ENCODE peak calls at places on chromosomes 1 and 21, in five cellular contexts. One of them, this sample, is unnamed.

GRCh38 chr1:218847966-218848365 is 325.7 kb upstream of the LYPLAL1 start:
- DNase-seq in HCT116: no peak
- DNase-seq in GM12878: no peak
- DNase-seq in K562: no peak
- DNase-seq in H1: no peak
- DNase-seq in this sample: no peak

GRCh38 chr1:173082913-173083312 is 32.2 kb upstream of the TNFSF18 start:
- DNase-seq in HCT116: no peak
- DNase-seq in GM12878: no peak
- DNase-seq in K562: no peak
- DNase-seq in H1: no peak
- DNase-seq in this sample: no peak

GRCh38 chr1:8439015-8439702 is 121.2 kb downstream of the SLC45A1 start:
- DNase-seq in HCT116: no peak
- DNase-seq in GM12878: no peak
- DNase-seq in K562: peak
- DNase-seq in H1: no peak
- DNase-seq in this sample: peak

GRCh38 chr21:42198949-42199348 is 20.0 kb upstream of the ABCG1 start:
- DNase-seq in HCT116: no peak
- DNase-seq in GM12878: no peak
- DNase-seq in K562: no peak
- DNase-seq in H1: no peak
- DNase-seq in this sample: no peak

GRCh38 chr1:231931846-231932454 is 305.4 kb downstream of the DISC1 start:
- DNase-seq in HCT116: peak
- DNase-seq in GM12878: no peak
- DNase-seq in K562: peak
- DNase-seq in H1: peak
- DNase-seq in this sample: no peak

GRCh38 chr1:2091611-2092604 is 41.7 kb downstream of the PRKCZ start:
- DNase-seq in HCT116: no peak
- DNase-seq in GM12878: no peak
- DNase-seq in K562: peak
- DNase-seq in H1: no peak
- DNase-seq in this sample: peak

GRCh38 chr1:226404063-226404903 is 3.6 kb downstream of the PARP1 start:
- DNase-seq in HCT116: no peak
- DNase-seq in GM12878: no peak
- DNase-seq in K562: no peak
- DNase-seq in H1: no peak
- DNase-seq in this sample: peak

GRCh38 chr1:115794976-115795375 is 26.5 kb upstream of the CASQ2 start:
- DNase-seq in HCT116: no peak
- DNase-seq in GM12878: no peak
- DNase-seq in K562: no peak
- DNase-seq in H1: no peak
- DNase-seq in this sample: no peak

GRCh38 chr1:190067592-190067991 is 410.1 kb downstream of the BRINP3 start:
- DNase-seq in HCT116: no peak
- DNase-seq in GM12878: peak
- DNase-seq in K562: no peak
- DNase-seq in H1: no peak
- DNase-seq in this sample: no peak

GRCh38 chr1:156082111-156083091 is at the start of gene MEX3A:
- DNase-seq in HCT116: no peak
- DNase-seq in GM12878: no peak
- DNase-seq in K562: peak
- DNase-seq in H1: peak
- DNase-seq in this sample: peak

GRCh38 chr1:55582078-55582477 is 366.9 kb upstream of the USP24 start:
- DNase-seq in HCT116: no peak
- DNase-seq in GM12878: no peak
- DNase-seq in K562: no peak
- DNase-seq in H1: no peak
- DNase-seq in this sample: no peak

GRCh38 chr1:197180252-197180878 is 33.9 kb upstream of the ASPM start:
- DNase-seq in HCT116: no peak
- DNase-seq in GM12878: no peak
- DNase-seq in K562: peak
- DNase-seq in H1: no peak
- DNase-seq in this sample: peak

GRCh38 chr21:45419162-45419561 is 14.2 kb downstream of the COL18A1 start:
- DNase-seq in HCT116: no peak
- DNase-seq in GM12878: no peak
- DNase-seq in K562: no peak
- DNase-seq in H1: no peak
- DNase-seq in this sample: no peak

GRCh38 chr1:215022204-215022603 is 60.3 kb upstream of the KCNK2 start:
- DNase-seq in HCT116: no peak
- DNase-seq in GM12878: no peak
- DNase-seq in K562: no peak
- DNase-seq in H1: no peak
- DNase-seq in this sample: no peak

GRCh38 chr1:39405358-39405757 is 86.1 kb upstream of the BMP8A start:
- DNase-seq in HCT116: no peak
- DNase-seq in GM12878: no peak
- DNase-seq in K562: no peak
- DNase-seq in H1: no peak
- DNase-seq in this sample: no peak

GRCh38 chr1:207495816-207496792 is at the start of gene CR1:
- DNase-seq in HCT116: no peak
- DNase-seq in GM12878: no peak
- DNase-seq in K562: peak
- DNase-seq in H1: no peak
- DNase-seq in this sample: no peak

GRCh38 chr21:43597052-43597451 is 62.2 kb downstream of the HSF2BP start:
- DNase-seq in HCT116: no peak
- DNase-seq in GM12878: no peak
- DNase-seq in K562: no peak
- DNase-seq in H1: no peak
- DNase-seq in this sample: peak

GRCh38 chr1:89454845-89455521 is 69.6 kb upstream of the LRRC8B start:
- DNase-seq in HCT116: peak
- DNase-seq in GM12878: no peak
- DNase-seq in K562: peak
- DNase-seq in H1: no peak
- DNase-seq in this sample: peak

GRCh38 chr1:51877434-51878306 is 857 bp downstream of the NRDC start:
- DNase-seq in HCT116: no peak
- DNase-seq in GM12878: no peak
- DNase-seq in K562: no peak
- DNase-seq in H1: no peak
- DNase-seq in this sample: no peak

GRCh38 chr1:112262301-112262700 is 133.7 kb upstream of the CTTNBP2NL start:
- DNase-seq in HCT116: no peak
- DNase-seq in GM12878: no peak
- DNase-seq in K562: no peak
- DNase-seq in H1: no peak
- DNase-seq in this sample: no peak

GRCh38 chr1:39575191-39576015 is 1.2 kb downstream of the PABPC4 start:
- DNase-seq in HCT116: no peak
- DNase-seq in GM12878: no peak
- DNase-seq in K562: peak
- DNase-seq in H1: no peak
- DNase-seq in this sample: peak

GRCh38 chr1:40783001-40783905 is at the start of gene KCNQ4:
- DNase-seq in HCT116: no peak
- DNase-seq in GM12878: no peak
- DNase-seq in K562: peak
- DNase-seq in H1: no peak
- DNase-seq in this sample: no peak

GRCh38 chr1:117630423-117630998 is 24.7 kb downstream of the TENT5C start:
- DNase-seq in HCT116: no peak
- DNase-seq in GM12878: no peak
- DNase-seq in K562: no peak
- DNase-seq in H1: no peak
- DNase-seq in this sample: no peak

GRCh38 chr1:184457500-184457899 is 70.7 kb downstream of the C1orf21 start:
- DNase-seq in HCT116: no peak
- DNase-seq in GM12878: no peak
- DNase-seq in K562: no peak
- DNase-seq in H1: no peak
- DNase-seq in this sample: no peak

GRCh38 chr1:219020386-219020785 is 153.3 kb upstream of the LYPLAL1 start:
- DNase-seq in HCT116: no peak
- DNase-seq in GM12878: no peak
- DNase-seq in K562: no peak
- DNase-seq in H1: no peak
- DNase-seq in this sample: no peak

DNA sequence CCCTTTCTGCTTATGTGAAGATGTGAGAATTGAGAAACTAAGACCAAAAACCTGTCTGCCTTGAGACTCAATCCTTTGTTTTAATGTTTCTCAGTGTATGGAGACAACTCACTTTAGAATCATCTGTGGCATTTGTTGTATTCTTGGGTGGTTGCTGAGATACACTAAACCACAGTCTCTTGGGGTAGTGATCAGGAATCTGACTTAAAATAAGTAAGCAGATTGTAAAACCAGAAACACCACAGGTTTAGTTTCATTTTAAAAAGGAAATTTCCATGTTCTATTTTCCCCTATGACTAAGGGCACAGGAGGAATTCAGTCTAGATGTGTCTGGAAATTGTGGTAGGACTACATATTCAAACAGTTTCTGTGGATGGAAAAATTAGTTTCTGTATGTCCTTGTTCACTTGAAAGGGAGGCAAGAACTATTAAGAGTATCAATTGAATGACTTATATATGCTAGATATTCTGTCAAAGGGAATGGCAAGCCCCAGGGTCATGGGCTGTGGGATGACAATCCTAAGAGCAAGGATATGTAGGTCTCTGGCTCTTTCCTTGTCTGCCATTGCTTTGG is 383.4 kb upstream of the B3GALT2 start:
- DNase-seq in HCT116: no peak
- DNase-seq in GM12878: no peak
- DNase-seq in K562: no peak
- DNase-seq in H1: no peak
- DNase-seq in this sample: no peak
- TF ChIP-seq ZNF274 in HCT116: no peak
- TF ChIP-seq ZNF274 in GM12878: no peak
- TF ChIP-seq ZNF274 in K562: no peak
- TF ChIP-seq ZNF274 in H1: no peak
- TF ChIP-seq ZNF274 in this sample: no peak

GRCh38 chr1:17274186-17275170 is 25.6 kb downstream of the PADI3 start:
- DNase-seq in HCT116: peak
- DNase-seq in GM12878: peak
- DNase-seq in K562: peak
- DNase-seq in H1: peak
- DNase-seq in this sample: peak
- TF ChIP-seq ZNF274 in HCT116: no peak
- TF ChIP-seq ZNF274 in GM12878: no peak
- TF ChIP-seq ZNF274 in K562: no peak
- TF ChIP-seq ZNF274 in H1: no peak
- TF ChIP-seq ZNF274 in this sample: no peak

DNA sequence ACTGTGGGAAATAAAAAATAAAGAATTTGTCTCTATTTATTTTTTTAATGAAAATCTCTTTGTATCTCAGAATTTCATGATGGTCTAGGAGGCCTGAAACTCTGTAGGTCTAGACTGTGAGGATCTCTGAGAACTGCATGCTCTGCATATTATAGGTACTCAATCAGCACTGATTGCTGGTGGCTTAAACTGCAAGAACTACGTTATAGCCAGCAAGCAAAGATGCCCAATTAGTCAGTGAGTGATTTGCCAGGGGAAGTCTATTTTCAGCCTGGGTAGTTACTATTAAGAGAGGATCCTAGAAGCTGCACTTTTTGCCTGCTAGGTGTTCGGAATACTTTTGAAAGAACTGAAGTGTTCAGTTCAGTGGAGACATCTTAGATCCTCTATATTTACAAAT is 87.4 kb downstream of the GPR52 start:
- DNase-seq in HCT116: no peak
- DNase-seq in GM12878: no peak
- DNase-seq in K562: no peak
- DNase-seq in H1: no peak
- DNase-seq in this sample: no peak
- TF ChIP-seq ZNF274 in HCT116: no peak
- TF ChIP-seq ZNF274 in GM12878: no peak
- TF ChIP-seq ZNF274 in K562: no peak
- TF ChIP-seq ZNF274 in H1: no peak
- TF ChIP-seq ZNF274 in this sample: no peak

GRCh38 chr1:94098585-94099111 is 22.3 kb downstream of the ABCA4 start:
- DNase-seq in HCT116: no peak
- DNase-seq in GM12878: no peak
- DNase-seq in K562: no peak
- DNase-seq in H1: no peak
- DNase-seq in this sample: no peak
- TF ChIP-seq ZNF274 in HCT116: no peak
- TF ChIP-seq ZNF274 in GM12878: no peak
- TF ChIP-seq ZNF274 in K562: no peak
- TF ChIP-seq ZNF274 in H1: no peak
- TF ChIP-seq ZNF274 in this sample: no peak

DNA sequence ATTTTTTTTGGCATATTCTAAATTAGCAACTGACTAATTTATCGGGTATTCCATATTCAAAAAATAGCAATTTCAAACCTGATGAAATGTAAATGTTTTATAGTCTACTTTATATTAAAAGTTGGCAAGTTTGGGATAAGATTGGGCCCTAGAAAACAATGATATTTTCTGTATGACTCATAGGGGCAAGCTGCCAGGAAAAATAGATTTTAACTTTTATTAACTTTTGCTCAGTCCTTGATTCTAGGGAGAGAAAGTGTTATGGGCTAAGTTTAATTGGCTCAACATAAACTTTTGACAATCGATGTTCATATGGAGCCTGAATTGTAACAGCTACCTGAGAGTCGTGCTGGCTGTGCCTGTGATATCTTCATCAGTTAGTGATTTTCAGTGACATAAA is 576.9 kb upstream of the B3GALT2 start:
- DNase-seq in HCT116: no peak
- DNase-seq in GM12878: no peak
- DNase-seq in K562: no peak
- DNase-seq in H1: no peak
- DNase-seq in this sample: no peak
- TF ChIP-seq ZNF274 in HCT116: no peak
- TF ChIP-seq ZNF274 in GM12878: no peak
- TF ChIP-seq ZNF274 in K562: no peak
- TF ChIP-seq ZNF274 in H1: no peak
- TF ChIP-seq ZNF274 in this sample: no peak

DNA sequence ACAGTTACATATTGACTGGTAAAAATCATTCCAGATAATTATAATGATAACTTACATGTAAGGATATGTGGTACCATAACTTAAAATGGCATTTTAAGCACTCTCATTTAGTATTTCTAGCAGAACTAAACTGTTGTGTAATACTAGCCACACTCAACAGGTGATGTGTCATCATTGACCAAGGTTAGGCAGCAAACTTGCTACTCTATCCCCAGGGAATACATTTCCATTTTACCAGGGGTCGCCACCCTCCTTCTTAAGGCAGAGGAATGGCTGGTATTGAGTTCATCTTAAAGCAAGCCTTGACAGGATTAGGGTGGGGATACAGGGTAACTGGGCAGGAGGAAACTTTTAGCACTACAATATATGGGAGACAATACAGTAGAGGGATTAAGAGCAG is 259.8 kb upstream of the CAMK1G start:
- DNase-seq in HCT116: no peak
- DNase-seq in GM12878: no peak
- DNase-seq in K562: no peak
- DNase-seq in H1: no peak
- DNase-seq in this sample: no peak
- TF ChIP-seq ZNF274 in HCT116: no peak
- TF ChIP-seq ZNF274 in GM12878: no peak
- TF ChIP-seq ZNF274 in K562: no peak
- TF ChIP-seq ZNF274 in H1: no peak
- TF ChIP-seq ZNF274 in this sample: no peak